ENCODE peak calls at places on chromosomes 1 and 21, in five cellular contexts. E is PC-9, A is A673, X is fibroblast of lung, D is K562. I is an unnamed sample.

GRCh38 chr1:85911742-85912141 is 203.5 kb upstream of the ZNHIT6 start:
- DNase-seq in A (peak), X (peak), D (no peak), E (no peak), I (no peak)

GRCh38 chr1:225765982-225766674 is 11.5 kb upstream of the SRP9 start:
- DNase-seq in A (no peak), D (no peak), X (no peak), E (peak), I (no peak)

GRCh38 chr1:8315573-8316475 is 2.1 kb upstream of the SLC45A1 start:
- DNase-seq in D (no peak), A (peak), E (no peak), X (no peak), I (no peak)

GRCh38 chr1:156151093-156151688 is 2.2 kb upstream of the SEMA4A start:
- DNase-seq in X (peak), A (no peak), D (no peak), E (peak), I (no peak)

GRCh38 chr1:157542676-157543075 is 9.6 kb downstream of the FCRL5 start:
- DNase-seq in X (no peak), D (no peak), A (peak), E (no peak), I (peak)

GRCh38 chr1:201356701-201357100 is 20.8 kb downstream of the TNNT2 start:
- DNase-seq in D (no peak), X (no peak), A (no peak), E (no peak), I (peak)

GRCh38 chr1:223620297-223620900 is 45.1 kb downstream of the CAPN8 start:
- DNase-seq in E (no peak), A (no peak), D (no peak), X (no peak), I (no peak)

GRCh38 chr1:202251424-202252256 is 58.0 kb downstream of the LGR6 start:
- DNase-seq in A (no peak), E (no peak), D (no peak), X (no peak), I (no peak)

GRCh38 chr1:117852846-117853555 is 76.4 kb downstream of the GDAP2 start:
- DNase-seq in A (no peak), D (no peak), E (no peak), X (no peak), I (no peak)

GRCh38 chr1:87428351-87428750 is 99.7 kb downstream of the LMO4 start:
- DNase-seq in D (no peak), A (no peak), E (no peak), X (no peak), I (no peak)

GRCh38 chr1:8343464-8344001 is 25.6 kb downstream of the SLC45A1 start:
- DNase-seq in A (peak), D (no peak), X (peak), E (peak), I (peak)

GRCh38 chr21:42652527-42653491 is 612 bp upstream of the PDE9A start:
- DNase-seq in E (peak), D (peak), X (peak), A (peak), I (peak)

GRCh38 chr1:203325418-203326091 is 20.2 kb downstream of the BTG2 start:
- DNase-seq in D (no peak), E (no peak), X (no peak), A (no peak), I (no peak)

GRCh38 chr1:230356190-230356589 is 69.9 kb downstream of the PGBD5 start:
- DNase-seq in D (no peak), A (no peak), E (no peak), X (no peak), I (no peak)

GRCh38 chr1:234911787-234912186 is 216.8 kb downstream of the TOMM20 start:
- DNase-seq in D (no peak), A (no peak), X (no peak), E (no peak), I (no peak)

GRCh38 chr1:85449356-85449755 is 15.6 kb downstream of the DDAH1 start:
- DNase-seq in D (no peak), X (no peak), A (peak), E (no peak), I (no peak)

GRCh38 chr1:172588296-172589291 is 55.6 kb downstream of the SUCO start:
- DNase-seq in E (peak), D (peak), X (peak), A (peak), I (no peak)

GRCh38 chr1:3462356-3463012 is 8.0 kb downstream of the ARHGEF16 start:
- DNase-seq in E (no peak), A (no peak), X (no peak), D (no peak), I (peak)

GRCh38 chr21:35428489-35428888 is 379.4 kb upstream of the RUNX1 start:
- DNase-seq in A (no peak), E (no peak), D (no peak), X (no peak), I (no peak)

GRCh38 chr1:9852410-9853301 is 28.9 kb upstream of the CLSTN1 start:
- DNase-seq in D (no peak), E (no peak), A (peak), X (peak), I (no peak)

GRCh38 chr1:15411593-15412487 is 2.2 kb downstream of the EFHD2 start:
- DNase-seq in D (no peak), E (peak), X (peak), A (no peak), I (peak)

GRCh38 chr1:24926596-24927249 is 3.4 kb downstream of the RUNX3 start:
- DNase-seq in D (no peak), E (no peak), A (peak), X (no peak), I (no peak)

GRCh38 chr1:27724961-27725373 is 794 bp upstream of the FAM76A start:
- DNase-seq in X (peak), A (peak), E (no peak), D (peak), I (peak)

GRCh38 chr1:5961601-5962000 is 30.6 kb downstream of the NPHP4 start:
- DNase-seq in X (no peak), A (no peak), E (no peak), D (peak), I (no peak)

GRCh38 chr1:225745231-225745630 is 32.4 kb upstream of the SRP9 start:
- DNase-seq in D (no peak), A (no peak), X (no peak), E (no peak), I (no peak)

GRCh38 chr1:108817016-108817415 is 39.9 kb downstream of the AKNAD1 start:
- DNase-seq in X (peak), A (no peak), E (peak), D (no peak), I (no peak)

GRCh38 chr21:27365394-27365793 is 398.5 kb upstream of the ADAMTS5 start:
- DNase-seq in D (no peak), E (no peak), A (no peak), X (no peak), I (no peak)

GRCh38 chr1:93328809-93329477 is 16.8 kb upstream of the DR1 start:
- DNase-seq in E (no peak), X (peak), A (no peak), D (no peak), I (no peak)

GRCh38 chr1:23922321-23922943 is 9.3 kb upstream of the CNR2 start:
- DNase-seq in A (no peak), D (no peak), X (no peak), E (no peak), I (no peak)

GRCh38 chr1:247362074-247362597 is 30.5 kb upstream of the ZNF496 start:
- DNase-seq in X (no peak), E (no peak), A (no peak), D (no peak), I (no peak)

GRCh38 chr1:98355656-98356384 is 305.7 kb upstream of the SNX7 start:
- DNase-seq in D (no peak), X (peak), E (peak), A (no peak), I (no peak)

DNA sequence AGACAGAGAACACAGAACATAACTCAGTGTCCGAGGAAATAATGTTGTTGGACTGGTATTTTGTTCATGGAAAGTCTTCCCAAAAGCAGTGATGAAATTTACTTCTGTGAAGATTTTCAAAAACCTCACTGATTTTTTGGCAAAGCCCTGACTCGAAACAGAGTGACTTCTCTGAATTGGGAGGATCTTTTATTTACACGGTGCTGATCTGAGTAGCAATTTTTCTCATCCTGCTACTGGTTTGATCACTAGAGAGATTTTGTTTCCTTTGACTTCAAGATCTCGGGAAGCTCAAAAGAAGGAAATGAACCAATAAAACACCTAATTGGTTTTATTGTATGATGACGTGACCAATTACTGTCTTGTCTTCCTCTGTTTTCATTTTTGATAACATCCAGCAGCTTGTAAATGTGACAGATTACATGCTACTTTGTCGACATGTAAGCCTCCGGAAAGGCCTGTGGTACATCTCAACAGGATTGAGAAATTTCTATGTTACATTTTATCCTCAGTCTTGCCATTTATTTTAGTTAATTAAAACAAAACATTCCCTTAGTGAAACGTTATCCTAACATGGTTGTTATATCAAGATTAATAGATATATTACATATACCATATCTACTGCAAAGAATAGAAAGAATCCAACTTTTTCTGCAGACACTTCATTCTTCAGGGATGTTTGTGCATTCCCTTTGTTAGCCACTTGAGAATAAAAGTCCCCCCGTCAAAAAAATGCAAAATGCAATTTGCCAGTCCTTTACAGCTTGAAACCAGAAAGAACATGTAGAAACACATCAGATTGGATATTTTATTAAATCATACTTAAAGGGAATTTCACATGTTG is 42.8 kb upstream of the IFI44L start:
- DNase-seq in D (no peak), E (no peak), X (peak), A (peak), I (no peak)
- TF ChIP-seq CTCF in D (no peak), E (no peak), X (no peak), A (no peak), I (no peak)

GRCh38 chr1:41868241-41868953 is 50.3 kb downstream of the HIVEP3 start:
- DNase-seq in D (no peak), A (no peak), X (no peak), E (no peak), I (no peak)
- TF ChIP-seq CTCF in D (peak), A (peak), X (no peak), E (no peak), I (no peak)

GRCh38 chr1:240732390-240732789 is 120.4 kb upstream of the GREM2 start:
- DNase-seq in A (peak), D (peak), E (peak), X (peak), I (no peak)
- TF ChIP-seq CTCF in A (peak), D (peak), E (peak), X (peak), I (peak)

DNA sequence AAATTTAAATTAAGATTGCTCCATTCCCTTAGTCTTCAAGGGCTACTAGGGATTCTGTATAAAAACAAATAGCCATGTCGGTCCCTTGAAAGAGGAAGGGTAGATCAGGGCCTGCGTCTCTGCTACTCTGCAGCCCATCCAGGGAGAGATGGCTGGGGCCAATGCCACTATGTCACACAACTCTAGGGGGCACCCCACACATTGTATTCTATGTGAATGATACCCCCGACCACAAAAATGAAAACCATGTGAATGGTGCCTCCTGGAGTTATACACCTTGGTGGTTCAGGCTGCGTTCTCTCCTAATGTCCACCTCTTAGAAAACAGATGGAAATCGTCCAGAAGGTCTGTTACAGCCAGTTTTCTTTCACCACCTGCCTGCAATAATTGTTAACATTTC is 18.0 kb downstream of the PIK3C2B start:
- DNase-seq in A (no peak), X (no peak), E (no peak), D (peak), I (no peak)
- TF ChIP-seq CTCF in A (peak), X (no peak), E (no peak), D (no peak), I (no peak)

GRCh38 chr1:214808845-214809460 is 206.0 kb downstream of the CENPF start:
- DNase-seq in D (no peak), E (no peak), A (peak), X (peak), I (no peak)
- TF ChIP-seq CTCF in D (no peak), E (peak), A (peak), X (peak), I (no peak)

GRCh38 chr1:2240251-2241156 is 12.4 kb downstream of the SKI start:
- DNase-seq in A (peak), E (no peak), D (peak), X (peak), I (peak)

GRCh38 chr1:2242814-2243725 is 15.0 kb downstream of the SKI start:
- DNase-seq in X (peak), E (no peak), D (no peak), A (no peak), I (no peak)

GRCh38 chr1:2239384-2239985 is 11.4 kb downstream of the SKI start:
- DNase-seq in E (no peak), X (no peak), D (no peak), A (no peak), I (no peak)

GRCh38 chr1:2238361-2239055 is 10.4 kb downstream of the SKI start:
- DNase-seq in A (no peak), X (no peak), D (no peak), E (no peak), I (peak)

DNA sequence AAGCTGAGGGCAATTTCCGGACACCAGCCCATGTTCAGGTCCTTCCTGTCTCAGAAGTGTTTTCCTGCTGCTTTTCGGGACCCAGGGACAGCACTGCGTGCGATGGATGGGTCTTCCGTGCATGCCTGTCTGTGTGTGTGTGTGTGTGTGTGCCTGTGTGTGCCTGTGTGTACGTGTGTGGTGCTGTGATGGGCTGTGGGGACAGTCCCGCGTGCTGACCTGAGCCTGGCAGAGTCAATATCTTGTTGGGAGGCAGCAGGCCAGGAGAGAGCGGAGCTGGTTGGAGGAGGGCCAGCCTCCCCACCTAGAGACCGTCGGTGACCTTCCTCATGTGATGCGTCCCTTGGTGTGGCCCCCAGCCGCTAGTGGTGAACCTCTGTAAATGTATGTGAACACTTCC is 13.7 kb downstream of the SKI start:
- DNase-seq in E (no peak), D (no peak), X (no peak), A (no peak), I (no peak)
- TF ChIP-seq CTCF in E (no peak), D (no peak), X (no peak), A (no peak), I (no peak)

I was measured in kidney.